ENCODE peak calls at places on chromosomes 2 and 18, in eight cellular contexts. One of them, this sample, is unnamed.

GRCh38 chr2:111007757-111008688 is 112.7 kb upstream of the BCL2L11 start:
- DNase-seq in mucosa of descending colon: no peak
- DNase-seq in AG09309: no peak
- DNase-seq in MM.1S: no peak
- DNase-seq in AG09319: no peak
- DNase-seq in HL-60: peak; percentile 31
- DNase-seq in Peyer's patch: no peak
- DNase-seq in GM23338: no peak
- DNase-seq in this sample: no peak

GRCh38 chr2:112253261-112253807 is 1.5 kb downstream of the ZC3H8 start:
- DNase-seq in mucosa of descending colon: no peak
- DNase-seq in AG09309: no peak
- DNase-seq in MM.1S: peak; percentile 5
- DNase-seq in AG09319: no peak
- DNase-seq in HL-60: no peak
- DNase-seq in Peyer's patch: no peak
- DNase-seq in GM23338: no peak
- DNase-seq in this sample: no peak

GRCh38 chr2:28567076-28567471 is 71.2 kb downstream of the PLB1 start:
- DNase-seq in mucosa of descending colon: no peak
- DNase-seq in AG09309: no peak
- DNase-seq in MM.1S: peak; percentile 38
- DNase-seq in AG09319: no peak
- DNase-seq in HL-60: no peak
- DNase-seq in Peyer's patch: no peak
- DNase-seq in GM23338: peak; percentile 65
- DNase-seq in this sample: no peak

GRCh38 chr2:134238371-134238770 is 15.5 kb upstream of the MGAT5 start:
- DNase-seq in mucosa of descending colon: no peak
- DNase-seq in AG09309: no peak
- DNase-seq in MM.1S: no peak
- DNase-seq in AG09319: no peak
- DNase-seq in HL-60: no peak
- DNase-seq in Peyer's patch: no peak
- DNase-seq in GM23338: no peak
- DNase-seq in this sample: no peak

GRCh38 chr2:98623657-98624056 is 15.3 kb downstream of the UNC50 start:
- DNase-seq in mucosa of descending colon: no peak
- DNase-seq in AG09309: no peak
- DNase-seq in MM.1S: no peak
- DNase-seq in AG09319: peak; percentile 15
- DNase-seq in HL-60: peak; percentile 48
- DNase-seq in Peyer's patch: no peak
- DNase-seq in GM23338: no peak
- DNase-seq in this sample: no peak

GRCh38 chr18:6355789-6356589 is 58.7 kb downstream of the L3MBTL4 start:
- DNase-seq in mucosa of descending colon: no peak
- DNase-seq in AG09309: no peak
- DNase-seq in MM.1S: no peak
- DNase-seq in AG09319: no peak
- DNase-seq in HL-60: no peak
- DNase-seq in Peyer's patch: no peak
- DNase-seq in GM23338: no peak
- DNase-seq in this sample: no peak

GRCh38 chr2:4618141-4618540 is 914.8 kb downstream of the DCDC2C start:
- DNase-seq in mucosa of descending colon: no peak
- DNase-seq in AG09309: no peak
- DNase-seq in MM.1S: no peak
- DNase-seq in AG09319: no peak
- DNase-seq in HL-60: no peak
- DNase-seq in Peyer's patch: no peak
- DNase-seq in GM23338: no peak
- DNase-seq in this sample: no peak

GRCh38 chr2:138035597-138036217 is 71.4 kb downstream of the HNMT start:
- DNase-seq in mucosa of descending colon: no peak
- DNase-seq in AG09309: peak; percentile 24
- DNase-seq in MM.1S: no peak
- DNase-seq in AG09319: no peak
- DNase-seq in HL-60: no peak
- DNase-seq in Peyer's patch: no peak
- DNase-seq in GM23338: no peak
- DNase-seq in this sample: no peak

GRCh38 chr2:12558519-12558918 is 158.2 kb upstream of the TRIB2 start:
- DNase-seq in mucosa of descending colon: no peak
- DNase-seq in AG09309: no peak
- DNase-seq in MM.1S: no peak
- DNase-seq in AG09319: no peak
- DNase-seq in HL-60: no peak
- DNase-seq in Peyer's patch: no peak
- DNase-seq in GM23338: no peak
- DNase-seq in this sample: no peak

GRCh38 chr2:78592547-78592946 is 433.0 kb upstream of the REG3G start:
- DNase-seq in mucosa of descending colon: no peak
- DNase-seq in AG09309: no peak
- DNase-seq in MM.1S: no peak
- DNase-seq in AG09319: no peak
- DNase-seq in HL-60: no peak
- DNase-seq in Peyer's patch: no peak
- DNase-seq in GM23338: peak; percentile 39
- DNase-seq in this sample: no peak

GRCh38 chr2:18290386-18290785 is 270.1 kb downstream of the RDH14 start:
- DNase-seq in mucosa of descending colon: no peak
- DNase-seq in AG09309: no peak
- DNase-seq in MM.1S: no peak
- DNase-seq in AG09319: no peak
- DNase-seq in HL-60: no peak
- DNase-seq in Peyer's patch: no peak
- DNase-seq in GM23338: no peak
- DNase-seq in this sample: no peak

GRCh38 chr2:64685430-64685829 is 31.7 kb upstream of the SERTAD2 start:
- DNase-seq in mucosa of descending colon: no peak
- DNase-seq in AG09309: no peak
- DNase-seq in MM.1S: no peak
- DNase-seq in AG09319: no peak
- DNase-seq in HL-60: peak; percentile 59
- DNase-seq in Peyer's patch: no peak
- DNase-seq in GM23338: no peak
- DNase-seq in this sample: no peak

GRCh38 chr2:239893236-239893515 is 132.0 kb downstream of the NDUFA10 start:
- DNase-seq in mucosa of descending colon: no peak
- DNase-seq in AG09309: no peak
- DNase-seq in MM.1S: no peak
- DNase-seq in AG09319: no peak
- DNase-seq in HL-60: no peak
- DNase-seq in Peyer's patch: no peak
- DNase-seq in GM23338: no peak
- DNase-seq in this sample: no peak

GRCh38 chr2:25701801-25702200 is 28.4 kb upstream of the DTNB start:
- DNase-seq in mucosa of descending colon: no peak
- DNase-seq in AG09309: no peak
- DNase-seq in MM.1S: no peak
- DNase-seq in AG09319: no peak
- DNase-seq in HL-60: no peak
- DNase-seq in Peyer's patch: no peak
- DNase-seq in GM23338: no peak
- DNase-seq in this sample: no peak

DNA sequence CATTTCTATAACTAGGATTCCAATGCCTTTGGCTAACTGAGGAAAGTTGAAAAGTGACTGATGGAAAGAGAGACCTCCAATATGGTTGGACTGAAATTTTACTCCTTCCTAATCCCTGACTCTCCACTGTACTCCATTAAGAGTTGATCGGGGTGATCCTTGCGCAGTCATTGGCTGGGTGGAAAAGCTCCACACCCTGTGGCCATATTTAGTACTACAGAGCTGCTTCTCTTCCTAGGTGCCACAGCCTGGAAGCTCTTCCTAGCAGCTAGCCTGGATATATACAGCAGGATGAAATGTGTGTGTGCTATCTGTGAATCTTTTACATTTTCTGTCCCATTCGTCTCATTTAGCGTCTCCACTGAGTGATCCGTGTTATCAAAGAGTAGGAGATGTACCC is 71.2 kb downstream of the MEP1B start:
- DNase-seq in mucosa of descending colon: no peak
- DNase-seq in AG09309: no peak
- DNase-seq in MM.1S: no peak
- DNase-seq in AG09319: no peak
- DNase-seq in HL-60: no peak
- DNase-seq in Peyer's patch: no peak
- DNase-seq in GM23338: peak; percentile 34
- DNase-seq in this sample: no peak
- TF ChIP-seq CTCF in mucosa of descending colon: no peak
- TF ChIP-seq CTCF in AG09309: no peak
- TF ChIP-seq CTCF in MM.1S: no peak
- TF ChIP-seq CTCF in AG09319: no peak
- TF ChIP-seq CTCF in HL-60: no peak
- TF ChIP-seq CTCF in Peyer's patch: peak; percentile 5
- TF ChIP-seq CTCF in GM23338: peak; percentile 16
- TF ChIP-seq CTCF in this sample: no peak

DNA sequence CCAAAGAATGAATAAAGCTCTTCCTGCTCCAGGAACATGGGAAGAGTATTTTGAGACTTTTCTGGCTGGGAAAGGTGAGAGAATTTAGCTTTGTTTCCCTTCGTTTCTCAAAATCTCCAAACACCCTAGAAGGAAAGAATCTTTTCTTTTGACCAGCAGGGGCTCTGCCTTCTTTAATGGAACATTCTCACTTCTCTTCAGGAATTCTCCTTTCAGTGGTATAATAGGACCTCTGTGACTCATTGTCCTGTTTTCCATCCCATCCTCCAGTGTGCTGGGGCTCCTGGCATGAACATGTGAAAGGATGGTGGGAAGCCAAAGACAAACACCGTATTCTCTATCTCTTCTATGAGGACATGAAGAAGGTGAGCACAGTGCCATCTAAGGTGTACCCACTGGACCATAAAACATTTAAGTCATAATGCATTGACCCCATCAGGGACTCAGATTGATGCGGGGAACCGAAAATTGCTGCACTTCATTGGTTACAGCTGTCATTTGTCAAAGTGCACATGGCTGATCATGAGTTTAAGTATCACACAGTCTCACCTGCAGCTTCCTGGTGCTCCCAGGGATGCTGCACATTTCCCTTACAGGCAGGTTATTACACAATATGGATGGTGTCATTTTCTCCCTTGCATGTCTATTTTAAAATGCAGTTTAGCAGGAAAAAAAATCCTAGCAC is 5.5 kb downstream of the SULT1C4 start:
- DNase-seq in mucosa of descending colon: no peak
- DNase-seq in AG09309: no peak
- DNase-seq in MM.1S: no peak
- DNase-seq in AG09319: no peak
- DNase-seq in HL-60: no peak
- DNase-seq in Peyer's patch: no peak
- DNase-seq in GM23338: peak; percentile 47
- DNase-seq in this sample: no peak
- TF ChIP-seq CTCF in mucosa of descending colon: no peak
- TF ChIP-seq CTCF in AG09309: peak; percentile 14
- TF ChIP-seq CTCF in MM.1S: no peak
- TF ChIP-seq CTCF in AG09319: no peak
- TF ChIP-seq CTCF in HL-60: no peak
- TF ChIP-seq CTCF in Peyer's patch: no peak
- TF ChIP-seq CTCF in GM23338: no peak
- TF ChIP-seq CTCF in this sample: no peak

DNA sequence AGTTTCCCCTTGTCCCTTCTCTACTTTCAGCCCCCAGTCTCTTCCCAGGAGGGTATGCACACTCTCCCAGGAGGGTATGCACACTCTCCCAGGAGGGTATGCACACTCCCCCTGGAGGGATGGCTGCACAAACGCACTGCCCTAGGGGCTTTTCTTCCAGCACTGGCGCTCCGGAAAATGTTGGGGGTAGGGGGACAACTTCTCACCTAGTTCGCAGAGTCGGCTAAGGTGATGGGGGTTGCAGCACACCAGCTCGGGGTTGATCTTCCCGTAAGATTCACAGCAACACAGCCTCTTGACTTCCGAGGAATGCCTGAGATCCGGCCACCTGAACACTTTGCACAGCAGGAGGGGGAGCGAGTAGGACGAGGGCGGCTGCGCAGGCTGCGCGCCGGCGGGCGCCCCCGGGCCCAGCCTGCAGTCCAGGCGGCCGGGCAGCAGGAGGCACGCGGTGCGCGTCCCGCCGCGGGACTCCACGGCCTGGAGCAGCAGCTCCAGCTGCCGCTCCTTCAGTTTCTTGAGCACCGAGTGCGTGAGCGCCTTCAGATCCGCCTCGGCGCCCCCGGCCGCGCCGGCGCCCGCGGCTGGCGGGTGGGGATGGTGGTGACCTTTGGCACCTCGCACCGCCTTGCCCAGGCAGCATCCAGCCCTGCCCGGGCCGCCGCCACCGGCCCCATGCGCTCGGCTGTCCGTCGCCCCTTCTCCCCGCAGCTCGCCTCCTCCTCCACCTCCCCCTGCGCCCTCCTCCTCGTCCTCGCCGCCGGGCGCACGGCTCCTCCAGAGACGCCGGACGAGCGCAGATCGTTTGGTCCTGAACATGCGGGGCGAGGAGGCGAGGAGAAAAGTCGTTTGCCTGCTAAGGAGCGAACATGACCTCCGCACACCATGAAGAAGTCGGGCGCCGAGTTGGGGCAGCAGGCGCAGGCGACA is 894 bp downstream of the SMAD7 start:
- DNase-seq in mucosa of descending colon: peak; percentile 76
- DNase-seq in AG09309: no peak
- DNase-seq in MM.1S: peak; percentile 58
- DNase-seq in AG09319: no peak
- DNase-seq in HL-60: peak; percentile 56
- DNase-seq in Peyer's patch: peak; percentile 81
- DNase-seq in GM23338: peak; percentile 90
- DNase-seq in this sample: peak; percentile 42
- TF ChIP-seq CTCF in mucosa of descending colon: no peak
- TF ChIP-seq CTCF in AG09309: peak; percentile 1
- TF ChIP-seq CTCF in MM.1S: peak; percentile 14
- TF ChIP-seq CTCF in AG09319: peak; percentile 8
- TF ChIP-seq CTCF in HL-60: no peak
- TF ChIP-seq CTCF in Peyer's patch: peak; percentile 42
- TF ChIP-seq CTCF in GM23338: no peak
- TF ChIP-seq CTCF in this sample: no peak

DNA sequence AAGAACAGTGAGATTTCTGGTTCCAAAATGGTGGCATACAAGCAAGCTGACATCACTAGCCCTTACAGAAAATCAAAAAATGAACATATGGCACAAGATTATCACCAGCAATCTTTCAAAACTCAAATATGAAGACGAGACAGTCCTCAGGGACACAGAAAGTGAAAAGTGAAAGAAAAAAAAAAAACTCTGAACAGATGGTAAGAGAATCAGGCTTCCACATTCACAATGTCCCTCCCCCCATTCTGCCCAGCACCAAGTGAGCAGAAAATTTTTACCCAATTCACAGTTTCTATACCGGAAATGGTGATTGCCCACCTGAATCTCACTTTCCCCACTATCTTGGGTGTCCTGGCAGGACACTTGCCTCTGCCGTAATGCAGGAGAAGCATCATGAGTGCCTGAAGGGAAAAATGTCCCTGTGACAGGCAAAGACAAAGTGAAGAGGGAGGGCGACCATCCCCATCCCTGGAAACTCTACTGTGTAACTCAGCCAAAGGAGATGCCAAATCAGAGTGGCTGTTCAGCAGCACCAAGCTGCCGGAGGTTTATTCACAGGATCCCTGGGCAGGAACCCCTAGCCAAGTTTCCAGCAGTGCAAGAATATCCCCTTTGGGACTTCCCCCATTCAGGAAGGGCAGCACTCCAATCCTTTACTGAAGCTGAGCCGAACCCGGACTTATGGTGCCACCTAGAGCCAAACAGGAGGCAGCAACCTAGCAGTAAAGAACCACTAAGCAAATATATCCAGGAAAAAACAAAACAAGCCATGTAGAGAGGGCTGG is 312.2 kb downstream of the LRATD1 start:
- DNase-seq in mucosa of descending colon: no peak
- DNase-seq in AG09309: peak; percentile 1
- DNase-seq in MM.1S: peak; percentile 72
- DNase-seq in AG09319: no peak
- DNase-seq in HL-60: peak; percentile 24
- DNase-seq in Peyer's patch: no peak
- DNase-seq in GM23338: peak; percentile 80
- DNase-seq in this sample: no peak
- TF ChIP-seq CTCF in mucosa of descending colon: no peak
- TF ChIP-seq CTCF in AG09309: peak; percentile 27
- TF ChIP-seq CTCF in MM.1S: peak; percentile 85
- TF ChIP-seq CTCF in AG09319: peak; percentile 12
- TF ChIP-seq CTCF in HL-60: peak; percentile 12
- TF ChIP-seq CTCF in Peyer's patch: peak; percentile 23
- TF ChIP-seq CTCF in GM23338: peak; percentile 89
- TF ChIP-seq CTCF in this sample: no peak